ENCODE peak calls at places on chromosomes 6 and 20, in seven cellular contexts. G is tibial nerve, C is NCI-H1105 treated with DMSO at 0.1 percent for 48 hours, Y is NCI-H1417, P is AG08395, V is posterior vena cava, L is Daoy. J is an unnamed sample.

GRCh38 chr6:131015630-131016263 is 47.3 kb downstream of the EPB41L2 start:
- DNase-seq in G (peak), C (no peak), Y (no peak), P (peak), V (no peak), L (no peak), J (no peak)

GRCh38 chr6:5142915-5143314 is 57.8 kb downstream of the PPP1R3G start:
- DNase-seq in G (no peak), C (no peak), Y (no peak), P (no peak), V (no peak), L (no peak), J (no peak)

GRCh38 chr20:6006603-6006949 is 47.3 kb downstream of the LRRN4 start:
- DNase-seq in G (no peak), C (no peak), Y (no peak), P (no peak), V (no peak), L (no peak), J (no peak)

GRCh38 chr6:116507324-116507723 is 4.1 kb upstream of the CALHM5 start:
- DNase-seq in G (no peak), C (no peak), Y (no peak), P (no peak), V (no peak), L (no peak), J (no peak)

GRCh38 chr6:63676412-63677114 is 41.0 kb downstream of the PHF3 start:
- DNase-seq in G (no peak), C (no peak), Y (no peak), P (no peak), V (no peak), L (no peak), J (no peak)

GRCh38 chr20:3997446-3997845 is 17.9 kb downstream of the RNF24 start:
- DNase-seq in G (no peak), C (no peak), Y (no peak), P (no peak), V (no peak), L (peak), J (no peak)

GRCh38 chr20:56094228-56094627 is 88.9 kb upstream of the CBLN4 start:
- DNase-seq in G (no peak), C (no peak), Y (no peak), P (no peak), V (peak), L (no peak), J (no peak)

GRCh38 chr20:16236589-16237241 is 336.5 kb downstream of the KIF16B start:
- DNase-seq in G (no peak), C (no peak), Y (no peak), P (no peak), V (no peak), L (no peak), J (no peak)

GRCh38 chr6:42781546-42781810 is 374 bp upstream of the BICRAL start:
- DNase-seq in G (no peak), C (peak), Y (no peak), P (no peak), V (no peak), L (no peak), J (no peak)

GRCh38 chr6:45454008-45454911 is 76.5 kb upstream of the SUPT3H start:
- DNase-seq in G (no peak), C (no peak), Y (no peak), P (peak), V (no peak), L (peak), J (no peak)

GRCh38 chr6:70764706-70765105 is 97.0 kb downstream of the SMAP1 start:
- DNase-seq in G (no peak), C (peak), Y (no peak), P (no peak), V (no peak), L (no peak), J (no peak)

GRCh38 chr6:138692978-138693909 is 80.3 kb upstream of the CCDC28A start:
- DNase-seq in G (peak), C (peak), Y (peak), P (peak), V (peak), L (peak), J (peak)

GRCh38 chr6:71446084-71446869 is 157.7 kb downstream of the OGFRL1 start:
- DNase-seq in G (no peak), C (no peak), Y (no peak), P (peak), V (no peak), L (no peak), J (no peak)

GRCh38 chr6:111875741-111876140 is 2.5 kb upstream of the FYN start:
- DNase-seq in G (no peak), C (no peak), Y (no peak), P (no peak), V (no peak), L (no peak), J (no peak)

GRCh38 chr6:168388641-168389633 is 52.0 kb upstream of the SMOC2 start:
- DNase-seq in G (no peak), C (peak), Y (peak), P (no peak), V (no peak), L (no peak), J (peak)